ENCODE peak calls at places on chromosomes 4 and X, in nine cellular contexts. E is pancreas; L is heart left ventricle; D is HEK293T; X is endothelial cell of umbilical vein; C is stimulated activated CD4-positive, alpha-beta T cell treated with anti-CD3 and anti-CD28 coated beads, Interleukin-12 subunit alpha, Interleukin-12 subunit beta, amount 100 ng/mL, for 4 hours; Y is T-helper 17 cell; U is G401; F is NCI-H345. V is an unnamed sample.

GRCh38 chr4:8497762-8498161 is 57.2 kb downstream of the TRMT44 start:
- DNase-seq in E (no peak), L (no peak), D (no peak), X (no peak), C (no peak), Y (no peak), U (no peak), F (no peak), V (no peak)

GRCh38 chr4:165398570-165398969 is 19.8 kb downstream of the CPE start:
- DNase-seq in E (no peak), L (no peak), D (peak; percentile 80), X (peak; percentile 35), C (no peak), Y (no peak), U (peak; percentile 99), F (peak; percentile 93), V (peak; percentile 97)

GRCh38 chrX:106862972-106863688 is 40.0 kb downstream of the RIPPLY1 start:
- DNase-seq in E (peak; percentile 16), L (no peak), D (peak; percentile 61), X (peak; percentile 3), C (no peak), Y (no peak), U (no peak), F (no peak), V (peak; percentile 23)

GRCh38 chr4:178070155-178070554 is 627.9 kb upstream of the AGA start:
- DNase-seq in E (no peak), L (no peak), D (no peak), X (no peak), C (no peak), Y (no peak), U (no peak), F (no peak), V (no peak)

GRCh38 chrX:133215747-133216146 is 2.4 kb downstream of the TFDP3 start:
- DNase-seq in E (no peak), L (no peak), D (peak; percentile 44), X (no peak), C (no peak), Y (no peak), U (peak; percentile 24), F (peak; percentile 19), V (peak; percentile 42)

GRCh38 chrX:10769696-10770619 is 149.6 kb upstream of the MID1 start:
- DNase-seq in E (no peak), L (no peak), D (no peak), X (peak; percentile 27), C (no peak), Y (no peak), U (peak; percentile 11), F (peak; percentile 91), V (peak; percentile 62)

GRCh38 chr4:5793514-5793913 is 82.5 kb downstream of the EVC start:
- DNase-seq in E (no peak), L (no peak), D (no peak), X (no peak), C (no peak), Y (no peak), U (no peak), F (no peak), V (no peak)

GRCh38 chr4:87498446-87498900 is 30.7 kb downstream of the SPARCL1 start:
- DNase-seq in E (no peak), L (no peak), D (no peak), X (no peak), C (no peak), Y (no peak), U (no peak), F (no peak), V (no peak)